ENCODE peak calls at places on chromosomes 1 and 21, in ten cellular contexts. O is heart left ventricle, B is endothelial cell of umbilical vein, U is HCT116, Z is transverse colon, I is IMR-90, V is ovary, F is uterus, G is gastrocnemius medialis, Y is spleen. N is an unnamed sample. For H3K27me3, the result is how much of the 10 kb centered on the place peaks cover.

GRCh38 chr1:240613353-240614142 is 1.6 kb upstream of the GREM2 start:
- DNase-seq in V (no peak), G (no peak), U (no peak), B (no peak), Z (no peak), I (peak), F (no peak), O (no peak), Y (no peak), N (no peak)

GRCh38 chr1:15799004-15799867 is 8.2 kb downstream of the UQCRHL start:
- DNase-seq in F (peak), V (peak), G (no peak), U (peak), Y (no peak), Z (peak), O (peak), I (peak), B (peak), N (no peak)

GRCh38 chr1:89519779-89520358 is 4.8 kb upstream of the LRRC8B start:
- DNase-seq in F (no peak), I (peak), V (no peak), Z (peak), B (peak), G (no peak), O (no peak), U (peak), Y (no peak), N (no peak)

GRCh38 chr1:34780528-34780927 is 486 bp upstream of the GJB3 start:
- DNase-seq in Y (no peak), Z (no peak), O (no peak), B (no peak), V (no peak), G (no peak), I (no peak), U (no peak), F (no peak), N (no peak)

GRCh38 chr1:225458222-225458631 is 30.4 kb upstream of the LBR start:
- DNase-seq in G (no peak), O (no peak), F (no peak), Z (no peak), Y (no peak), B (no peak), V (no peak), I (peak), U (no peak), N (no peak)

GRCh38 chr1:85275701-85276289 is 637 bp downstream of the BCL10 start:
- DNase-seq in B (no peak), O (no peak), Z (peak), I (peak), G (no peak), V (no peak), F (no peak), U (peak), Y (no peak), N (no peak)

GRCh38 chr1:193435771-193436170 is 249.4 kb upstream of the B3GALT2 start:
- DNase-seq in V (no peak), Z (no peak), O (no peak), Y (no peak), F (no peak), G (no peak), U (no peak), I (no peak), B (peak), N (no peak)

GRCh38 chr1:11541956-11542355 is 63.0 kb downstream of the DISP3 start:
- DNase-seq in Z (no peak), Y (peak), F (no peak), I (no peak), U (no peak), G (no peak), B (no peak), O (no peak), V (no peak), N (no peak)

GRCh38 chr1:178938959-178939317 is 68.1 kb upstream of the ANGPTL1 start:
- DNase-seq in Y (peak), F (peak), I (peak), B (no peak), G (peak), V (peak), Z (peak), U (no peak), O (peak), N (no peak)

DNA sequence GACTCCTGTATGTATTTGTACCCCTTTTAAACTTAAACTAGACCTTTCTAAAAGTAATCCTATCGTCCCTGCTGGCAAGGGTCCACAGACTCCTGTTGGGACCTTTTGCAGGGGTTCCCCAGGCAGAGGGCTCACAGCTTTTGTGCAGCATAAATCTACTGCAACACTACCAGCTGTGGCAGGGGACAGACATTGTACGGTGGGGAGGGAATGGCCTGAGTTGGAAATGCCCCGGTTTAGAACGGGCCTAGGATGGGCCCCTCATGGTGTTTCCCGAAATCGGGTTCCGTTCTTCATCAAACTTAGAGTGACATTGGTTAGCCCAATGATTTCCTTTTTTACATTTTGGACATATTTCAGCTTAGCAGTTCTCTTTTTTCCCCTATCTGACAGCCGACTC is 26.5 kb upstream of the SAMD11 start:
- DNase-seq in Z (no peak), G (no peak), F (no peak), U (no peak), V (no peak), I (no peak), O (no peak), B (no peak), Y (no peak), N (no peak)
- TF ChIP-seq POLR2A in Z (no peak), G (no peak), F (no peak), U (no peak), V (no peak), I (no peak), O (no peak), B (no peak), Y (no peak), N (no peak)

GRCh38 chr1:243712242-243712641 is 137.8 kb downstream of the AKT3 start:
- DNase-seq in U (no peak), B (no peak), G (no peak), V (no peak), F (no peak), I (no peak), Y (no peak), O (no peak), Z (no peak), N (no peak)

GRCh38 chr1:243713470-243714186 is 136.4 kb downstream of the AKT3 start:
- DNase-seq in F (peak), V (peak), U (no peak), G (no peak), Y (no peak), O (peak), B (no peak), I (peak), Z (no peak), N (no peak)

GRCh38 chr1:243715285-243715684 is 134.8 kb downstream of the AKT3 start:
- DNase-seq in F (no peak), O (no peak), G (no peak), Z (no peak), I (no peak), B (no peak), Y (no peak), U (no peak), V (no peak), N (no peak)

GRCh38 chr1:243710467-243710866 is 139.6 kb downstream of the AKT3 start:
- DNase-seq in B (no peak), F (no peak), V (no peak), U (no peak), G (no peak), Y (no peak), O (no peak), I (no peak), Z (no peak), N (no peak)

DNA sequence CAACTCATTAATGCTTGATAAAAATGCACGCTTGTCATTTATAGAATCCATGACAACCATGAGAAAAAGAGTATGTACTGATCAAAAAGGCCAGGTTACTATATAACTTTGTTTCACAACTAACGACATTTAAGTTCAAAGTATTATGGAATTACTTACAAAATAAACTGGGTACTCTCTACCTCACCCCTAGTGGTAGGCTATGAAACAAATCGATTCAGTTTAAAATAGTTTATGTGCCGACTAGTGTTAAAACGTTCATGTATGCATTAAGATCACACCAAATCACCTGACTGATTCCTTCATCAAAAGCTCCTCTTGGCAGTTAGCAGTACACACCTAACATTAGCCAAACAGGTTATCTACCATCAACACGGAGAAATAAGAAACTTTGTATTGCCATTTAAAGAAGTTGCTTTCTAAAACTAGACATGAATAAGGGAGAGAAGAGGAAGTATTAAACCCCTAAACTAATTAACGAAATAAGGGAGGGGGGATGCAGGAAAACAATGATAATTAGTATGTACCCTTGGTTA is 137.1 kb downstream of the AKT3 start:
- DNase-seq in U (peak), B (peak), Y (no peak), Z (no peak), V (no peak), F (no peak), I (peak), G (no peak), O (no peak), N (no peak)
- TF ChIP-seq CTCF in U (peak), B (no peak), Y (no peak), Z (no peak), V (no peak), F (no peak), I (peak), G (no peak), O (peak), N (no peak)

GRCh38 chr1:157166581-157166980 is 28.4 kb upstream of the ETV3 start:
- DNase-seq in G (no peak), Y (no peak), U (no peak), O (no peak), B (no peak), V (no peak), Z (no peak), I (no peak), F (no peak), N (no peak)
- H3K27me3 ChIP-seq in G (under half), Y (under half), U (under half), O (under half), B (under half), V (under half), Z (under half), I (under half), F (under half), N (under half)

DNA sequence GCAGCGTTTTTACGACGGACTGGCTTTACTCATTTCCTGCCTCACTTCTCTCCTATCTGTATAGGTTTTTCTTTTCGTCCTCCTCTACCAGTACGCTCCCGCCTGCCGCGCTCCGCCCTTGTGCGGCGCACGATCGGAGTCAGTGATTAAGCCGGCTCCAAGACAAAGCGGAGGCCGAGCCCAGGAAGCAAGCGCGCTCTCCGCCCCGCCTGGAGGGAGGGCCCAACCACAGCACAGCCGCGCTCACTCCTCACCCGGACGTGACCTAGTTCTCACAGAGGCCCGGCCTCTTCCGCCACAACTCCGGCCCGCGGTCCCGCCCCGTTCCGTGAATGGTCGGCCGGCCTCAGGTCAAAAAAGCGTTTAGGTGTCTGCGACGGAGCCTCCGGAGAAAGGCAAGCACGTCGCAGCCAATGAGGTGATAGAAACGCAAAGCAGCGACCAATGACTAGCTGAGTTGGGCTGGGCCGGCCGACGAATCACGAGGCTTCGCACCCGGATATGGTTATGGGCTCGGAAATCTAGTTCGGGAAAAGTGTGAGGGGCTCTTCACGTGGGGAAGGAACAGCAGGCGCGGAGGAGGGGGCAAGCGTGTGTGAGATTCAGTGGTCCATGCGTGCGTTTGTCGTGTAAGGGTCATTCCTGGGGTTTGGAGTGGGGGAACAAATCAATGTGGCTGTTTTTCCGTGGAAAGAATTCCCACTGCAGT is at the start of gene METTL13:
- DNase-seq in Y (peak), U (peak), G (peak), B (peak), I (peak), O (peak), V (peak), F (peak), Z (peak), N (peak)
- TF ChIP-seq POLR2A in Y (peak), U (peak), G (peak), B (peak), I (peak), O (peak), V (peak), F (peak), Z (peak), N (peak)

DNA sequence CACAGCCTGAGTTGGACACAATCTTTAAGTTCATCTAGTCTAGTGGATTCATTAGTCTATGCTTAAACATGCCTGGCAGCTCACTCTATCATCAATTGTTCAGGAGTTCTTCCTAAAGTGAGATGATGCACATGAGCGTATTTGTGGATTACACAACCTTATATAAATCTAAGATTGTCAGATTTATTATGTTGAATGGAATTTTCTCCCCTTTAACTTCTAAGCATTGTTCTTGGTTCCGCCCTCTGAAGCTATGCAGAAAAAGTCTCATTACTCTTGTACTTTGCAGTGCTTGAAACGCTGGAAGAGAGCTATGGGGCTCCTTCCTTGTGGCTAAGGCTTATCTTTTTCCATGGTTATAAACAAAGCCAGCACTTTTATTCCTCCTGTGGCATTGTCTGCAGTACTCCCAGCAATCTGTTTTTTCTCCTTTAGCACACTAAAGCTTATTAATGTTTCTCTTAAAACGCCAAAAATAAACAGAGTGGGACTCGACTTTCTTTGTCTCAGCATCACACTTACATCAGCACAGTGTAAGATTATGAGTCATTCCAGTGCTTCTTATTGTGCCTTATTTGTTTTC is 316.8 kb upstream of the CAMK1G start:
- DNase-seq in B (no peak), G (no peak), O (no peak), U (no peak), V (no peak), I (peak), Z (no peak), F (peak), Y (no peak), N (no peak)
- TF ChIP-seq CTCF in B (no peak), G (no peak), O (no peak), U (no peak), V (no peak), I (no peak), Z (no peak), F (no peak), Y (no peak), N (no peak)

DNA sequence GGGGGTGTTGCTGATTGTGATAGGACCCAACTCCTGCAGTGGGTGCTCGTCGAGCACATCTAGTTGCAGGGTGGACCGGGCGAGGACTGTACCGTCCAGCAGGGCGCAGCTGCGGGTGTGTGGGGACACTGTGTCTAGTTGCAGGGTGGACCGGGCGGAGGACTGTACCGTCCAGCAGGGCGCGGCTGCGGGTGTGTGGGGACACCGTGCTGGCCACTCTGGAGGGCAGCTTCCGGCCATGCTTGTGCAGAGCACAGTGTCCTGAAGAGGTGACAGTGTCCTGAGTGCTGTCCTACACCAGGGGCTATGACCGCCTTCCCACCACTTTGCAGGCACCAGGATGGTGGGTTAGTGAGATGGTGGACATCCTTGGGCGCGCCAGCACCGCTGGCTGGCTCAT is 4.6 kb upstream of the TRPM2 start:
- DNase-seq in Z (no peak), U (no peak), V (no peak), O (no peak), I (no peak), B (no peak), Y (no peak), F (no peak), G (no peak), N (no peak)
- H3K27me3 ChIP-seq in Z (under half), U (under half), V (under half), O (under half), I (half or more), B (under half), Y (under half), F (under half), G (under half), N (half or more)

DNA sequence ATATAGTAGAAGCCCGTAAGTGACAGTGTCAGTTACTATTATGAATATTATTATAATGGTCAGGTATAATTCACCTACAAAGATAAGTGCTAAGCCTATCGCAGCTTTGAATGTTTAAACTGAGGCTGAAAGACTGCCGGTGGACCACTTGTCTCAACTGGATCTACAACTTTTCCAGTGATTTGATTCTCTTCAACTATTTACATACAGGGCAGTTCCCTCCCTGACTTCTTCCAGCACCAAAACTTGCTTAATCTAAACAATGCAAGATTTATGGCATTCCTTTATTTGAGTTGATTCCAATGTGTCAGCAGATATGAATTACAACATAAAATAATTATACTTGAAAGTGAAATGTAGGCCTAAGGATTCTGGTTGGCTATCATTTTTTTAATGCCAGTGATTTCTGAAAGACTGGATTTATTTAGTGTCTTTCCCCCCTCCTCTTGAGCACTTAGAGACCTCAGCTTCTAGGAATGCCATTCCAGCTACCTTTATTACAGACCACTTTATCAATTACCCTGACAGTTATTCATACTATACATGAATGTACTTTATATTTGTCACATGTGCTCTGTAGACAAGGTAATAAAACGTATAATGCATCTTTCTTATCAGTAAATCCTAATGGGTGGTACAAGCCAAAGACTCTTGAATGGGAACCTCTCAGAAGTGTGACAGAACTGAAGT is 153.3 kb upstream of the C8B start:
- DNase-seq in F (no peak), U (no peak), Z (no peak), Y (no peak), V (no peak), G (no peak), B (no peak), I (no peak), O (no peak), N (no peak)
- TF ChIP-seq POLR2A in F (no peak), U (no peak), Z (no peak), Y (no peak), V (no peak), G (no peak), B (no peak), I (no peak), O (no peak), N (no peak)

DNA sequence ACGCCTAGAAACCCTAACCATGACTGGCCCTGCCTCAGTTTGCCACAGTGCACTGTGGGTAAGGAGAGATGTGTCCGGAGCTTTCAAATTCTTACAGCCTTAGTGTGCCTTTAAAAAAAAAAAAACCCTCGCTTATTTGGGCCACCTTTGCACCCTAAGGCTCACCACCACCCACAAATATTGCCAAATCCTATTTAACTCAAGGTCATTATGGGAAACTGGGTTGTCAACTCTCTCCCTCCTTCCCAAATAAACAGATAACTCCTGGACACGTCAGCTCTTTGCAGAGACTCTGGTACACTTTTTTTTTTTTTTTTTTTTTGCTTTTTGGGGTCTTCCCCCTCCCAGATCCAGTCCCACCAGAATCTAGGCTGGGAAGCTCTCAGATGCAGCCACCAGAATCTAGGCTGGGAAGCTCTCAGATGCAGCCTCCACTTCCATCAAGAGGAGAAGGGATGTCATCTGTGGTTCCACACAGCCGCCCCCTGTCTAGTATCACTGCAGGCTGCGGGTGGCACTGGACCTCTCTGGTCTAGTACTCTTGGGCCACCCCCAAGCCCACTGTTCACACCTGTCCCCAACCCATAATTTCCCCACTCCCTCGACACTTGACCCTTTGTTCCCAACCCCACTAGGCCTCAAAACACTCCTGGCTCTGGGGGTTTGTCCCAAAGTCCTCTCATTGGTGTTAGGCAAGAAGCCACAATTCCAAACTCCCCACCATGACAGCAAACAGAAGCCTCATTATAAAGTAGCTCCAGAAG is 3.4 kb downstream of the DHRS3 start:
- DNase-seq in G (no peak), I (no peak), V (no peak), F (no peak), U (no peak), O (no peak), Z (no peak), B (no peak), Y (no peak), N (no peak)
- TF ChIP-seq CTCF in G (no peak), I (no peak), V (no peak), F (no peak), U (no peak), O (no peak), Z (no peak), B (no peak), Y (no peak), N (no peak)

N was measured in esophagus squamous epithelium.